ENCODE peak calls at places on chromosomes 4 and X, in nine cellular contexts. One of them, this sample, is unnamed.

GRCh38 chr4:171186700-171187099 is 626.5 kb upstream of the GALNTL6 start:
- DNase-seq in astrocyte: no peak
- DNase-seq in PC-3: no peak
- DNase-seq in MM.1S: peak
- DNase-seq in neural progenitor cell: peak
- DNase-seq in mesenchymal stem cell: no peak
- DNase-seq in IMR-90: no peak
- DNase-seq in GM23248: no peak
- DNase-seq in keratinocyte: no peak
- DNase-seq in this sample: no peak

GRCh38 chrX:153884136-153885076 is 1.6 kb downstream of the L1CAM start:
- DNase-seq in PC-3: peak
- DNase-seq in astrocyte: no peak
- DNase-seq in GM23248: no peak
- DNase-seq in neural progenitor cell: no peak
- DNase-seq in keratinocyte: no peak
- DNase-seq in mesenchymal stem cell: no peak
- DNase-seq in MM.1S: no peak
- DNase-seq in IMR-90: no peak
- DNase-seq in this sample: no peak

GRCh38 chr4:172819353-172819752 is 349.3 kb upstream of the GALNT7 start:
- DNase-seq in neural progenitor cell: no peak
- DNase-seq in keratinocyte: no peak
- DNase-seq in GM23248: no peak
- DNase-seq in PC-3: no peak
- DNase-seq in IMR-90: no peak
- DNase-seq in mesenchymal stem cell: peak
- DNase-seq in MM.1S: peak
- DNase-seq in astrocyte: no peak
- DNase-seq in this sample: no peak

GRCh38 chr4:165627128-165627527 is 245.9 kb upstream of the TLL1 start:
- DNase-seq in MM.1S: no peak
- DNase-seq in mesenchymal stem cell: no peak
- DNase-seq in keratinocyte: no peak
- DNase-seq in IMR-90: no peak
- DNase-seq in astrocyte: no peak
- DNase-seq in GM23248: no peak
- DNase-seq in neural progenitor cell: no peak
- DNase-seq in PC-3: no peak
- DNase-seq in this sample: no peak

GRCh38 chr4:123043013-123043412 is 120.6 kb upstream of the NUDT6 start:
- DNase-seq in keratinocyte: no peak
- DNase-seq in IMR-90: no peak
- DNase-seq in MM.1S: no peak
- DNase-seq in astrocyte: no peak
- DNase-seq in GM23248: peak
- DNase-seq in mesenchymal stem cell: peak
- DNase-seq in PC-3: no peak
- DNase-seq in neural progenitor cell: no peak
- DNase-seq in this sample: peak

GRCh38 chr4:96293806-96294205 is 453.9 kb downstream of the PDHA2 start:
- DNase-seq in mesenchymal stem cell: no peak
- DNase-seq in MM.1S: no peak
- DNase-seq in astrocyte: no peak
- DNase-seq in PC-3: peak
- DNase-seq in keratinocyte: no peak
- DNase-seq in IMR-90: no peak
- DNase-seq in GM23248: no peak
- DNase-seq in neural progenitor cell: no peak
- DNase-seq in this sample: no peak

GRCh38 chrX:11666180-11666579 is 460 bp upstream of the ARHGAP6 start:
- DNase-seq in mesenchymal stem cell: peak
- DNase-seq in astrocyte: no peak
- DNase-seq in neural progenitor cell: peak
- DNase-seq in MM.1S: no peak
- DNase-seq in IMR-90: no peak
- DNase-seq in GM23248: peak
- DNase-seq in keratinocyte: no peak
- DNase-seq in PC-3: no peak
- DNase-seq in this sample: no peak

GRCh38 chrX:132818638-132819037 is 139.8 kb downstream of the HS6ST2 start:
- DNase-seq in PC-3: no peak
- DNase-seq in MM.1S: no peak
- DNase-seq in mesenchymal stem cell: no peak
- DNase-seq in neural progenitor cell: no peak
- DNase-seq in keratinocyte: no peak
- DNase-seq in IMR-90: no peak
- DNase-seq in astrocyte: no peak
- DNase-seq in GM23248: no peak
- DNase-seq in this sample: no peak

DNA sequence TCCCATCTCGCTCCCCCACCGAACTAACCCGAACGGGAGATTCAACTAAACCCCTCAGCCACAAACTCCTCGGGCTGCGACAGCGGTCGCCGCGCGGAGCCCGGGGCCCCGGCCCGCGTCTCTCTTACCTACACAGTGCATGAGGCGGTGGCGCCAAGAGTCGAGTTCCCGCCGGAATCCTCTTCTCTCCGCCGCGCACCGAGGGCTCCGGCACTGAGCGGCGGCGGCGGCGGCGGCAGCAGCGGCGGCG is 160 bp downstream of the LCORL start:
- DNase-seq in astrocyte: no peak
- DNase-seq in IMR-90: peak
- DNase-seq in neural progenitor cell: no peak
- DNase-seq in GM23248: no peak
- DNase-seq in mesenchymal stem cell: peak
- DNase-seq in MM.1S: no peak
- DNase-seq in keratinocyte: no peak
- DNase-seq in PC-3: no peak
- DNase-seq in this sample: no peak
- H2AFZ ChIP-seq in astrocyte: peak
- H2AFZ ChIP-seq in IMR-90: peak
- H2AFZ ChIP-seq in neural progenitor cell: peak
- H2AFZ ChIP-seq in GM23248: peak
- H2AFZ ChIP-seq in mesenchymal stem cell: peak
- H2AFZ ChIP-seq in MM.1S: peak
- H2AFZ ChIP-seq in keratinocyte: peak
- H2AFZ ChIP-seq in PC-3: peak
- H2AFZ ChIP-seq in this sample: peak

GRCh38 chr4:139188648-139189416 is 11.8 kb upstream of the ELF2 start:
- DNase-seq in keratinocyte: no peak
- DNase-seq in astrocyte: no peak
- DNase-seq in PC-3: no peak
- DNase-seq in neural progenitor cell: no peak
- DNase-seq in IMR-90: no peak
- DNase-seq in MM.1S: no peak
- DNase-seq in mesenchymal stem cell: no peak
- DNase-seq in GM23248: no peak
- DNase-seq in this sample: no peak
- H2AFZ ChIP-seq in keratinocyte: no peak
- H2AFZ ChIP-seq in astrocyte: no peak
- H2AFZ ChIP-seq in PC-3: no peak
- H2AFZ ChIP-seq in neural progenitor cell: peak
- H2AFZ ChIP-seq in IMR-90: no peak
- H2AFZ ChIP-seq in MM.1S: peak
- H2AFZ ChIP-seq in mesenchymal stem cell: no peak
- H2AFZ ChIP-seq in GM23248: no peak
- H2AFZ ChIP-seq in this sample: peak

GRCh38 chr4:182531555-182532162 is 288.5 kb downstream of the TENM3 start:
- DNase-seq in astrocyte: peak
- DNase-seq in PC-3: no peak
- DNase-seq in neural progenitor cell: no peak
- DNase-seq in MM.1S: no peak
- DNase-seq in keratinocyte: no peak
- DNase-seq in IMR-90: peak
- DNase-seq in GM23248: peak
- DNase-seq in mesenchymal stem cell: peak
- DNase-seq in this sample: no peak
- H2AFZ ChIP-seq in astrocyte: no peak
- H2AFZ ChIP-seq in PC-3: no peak
- H2AFZ ChIP-seq in neural progenitor cell: no peak
- H2AFZ ChIP-seq in MM.1S: no peak
- H2AFZ ChIP-seq in keratinocyte: no peak
- H2AFZ ChIP-seq in IMR-90: peak
- H2AFZ ChIP-seq in GM23248: no peak
- H2AFZ ChIP-seq in mesenchymal stem cell: no peak
- H2AFZ ChIP-seq in this sample: no peak

DNA sequence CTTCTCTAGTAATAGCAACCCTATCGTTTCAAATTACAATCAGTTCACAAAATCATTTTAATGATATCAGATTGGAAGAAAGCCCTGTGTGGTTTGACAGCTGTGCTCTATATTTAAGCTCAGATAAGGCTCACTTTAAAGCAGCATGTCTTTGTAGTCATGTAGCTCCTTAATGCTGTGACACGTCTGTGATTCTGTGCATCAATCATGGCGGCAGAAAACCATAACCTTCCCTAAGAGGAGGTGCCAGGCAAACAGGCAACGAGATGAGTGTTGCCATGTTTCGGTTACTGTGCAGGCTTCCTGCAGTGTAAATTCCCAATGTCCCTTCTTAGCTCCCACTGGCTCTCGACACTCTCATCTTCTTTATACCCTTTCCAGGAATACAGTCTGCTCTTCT is 212.7 kb downstream of the GRID2 start:
- DNase-seq in neural progenitor cell: no peak
- DNase-seq in PC-3: no peak
- DNase-seq in IMR-90: no peak
- DNase-seq in keratinocyte: no peak
- DNase-seq in MM.1S: no peak
- DNase-seq in mesenchymal stem cell: no peak
- DNase-seq in GM23248: no peak
- DNase-seq in astrocyte: no peak
- DNase-seq in this sample: no peak
- H2AFZ ChIP-seq in neural progenitor cell: no peak
- H2AFZ ChIP-seq in PC-3: no peak
- H2AFZ ChIP-seq in IMR-90: no peak
- H2AFZ ChIP-seq in keratinocyte: peak
- H2AFZ ChIP-seq in MM.1S: no peak
- H2AFZ ChIP-seq in mesenchymal stem cell: no peak
- H2AFZ ChIP-seq in GM23248: no peak
- H2AFZ ChIP-seq in astrocyte: no peak
- H2AFZ ChIP-seq in this sample: no peak

GRCh38 chr4:108166038-108166437 is 2.7 kb downstream of the LEF1 start:
- DNase-seq in PC-3: no peak
- DNase-seq in mesenchymal stem cell: no peak
- DNase-seq in keratinocyte: no peak
- DNase-seq in astrocyte: no peak
- DNase-seq in MM.1S: peak
- DNase-seq in neural progenitor cell: peak
- DNase-seq in GM23248: no peak
- DNase-seq in IMR-90: no peak
- DNase-seq in this sample: peak
- H2AFZ ChIP-seq in PC-3: no peak
- H2AFZ ChIP-seq in mesenchymal stem cell: no peak
- H2AFZ ChIP-seq in keratinocyte: no peak
- H2AFZ ChIP-seq in astrocyte: peak
- H2AFZ ChIP-seq in MM.1S: peak
- H2AFZ ChIP-seq in neural progenitor cell: no peak
- H2AFZ ChIP-seq in GM23248: no peak
- H2AFZ ChIP-seq in IMR-90: no peak
- H2AFZ ChIP-seq in this sample: no peak

DNA sequence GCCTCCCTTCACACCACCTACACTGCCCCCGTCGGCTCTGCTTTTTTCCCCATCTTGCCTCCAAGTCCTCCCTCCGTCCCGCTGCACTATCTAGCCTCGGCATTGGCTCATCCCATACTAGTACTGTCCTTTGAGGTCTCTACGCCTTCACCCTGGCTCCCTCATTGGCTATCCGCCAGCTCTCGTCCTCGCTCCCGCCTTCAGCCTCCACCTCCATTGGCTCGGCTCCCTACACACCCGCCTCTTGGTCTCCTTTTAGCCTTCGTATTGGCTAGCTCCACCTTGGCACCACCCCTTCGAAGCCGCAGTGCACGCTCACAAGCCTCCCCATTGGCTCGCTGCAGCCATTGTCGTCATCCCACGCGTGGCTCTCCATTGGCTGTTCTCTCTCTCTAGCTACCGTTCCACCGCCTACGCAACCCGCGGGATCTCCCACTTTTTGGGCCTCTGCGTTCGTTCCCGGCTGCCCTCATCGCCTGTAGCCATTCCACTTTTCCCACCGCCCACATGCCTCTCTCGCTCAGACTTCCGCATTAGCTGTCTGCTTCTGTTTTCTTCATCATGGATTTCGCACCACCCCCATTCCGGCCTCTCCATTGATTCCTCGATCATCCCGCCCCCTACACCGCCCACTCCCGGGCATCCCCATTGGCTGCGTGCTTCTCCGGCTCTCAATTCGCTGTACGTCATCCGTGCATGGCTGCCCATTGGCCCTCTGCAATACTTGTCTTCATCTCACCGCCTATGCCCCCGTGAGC is 404 bp upstream of the PPP1R3F start:
- DNase-seq in GM23248: peak
- DNase-seq in neural progenitor cell: peak
- DNase-seq in IMR-90: peak
- DNase-seq in astrocyte: peak
- DNase-seq in MM.1S: peak
- DNase-seq in mesenchymal stem cell: peak
- DNase-seq in keratinocyte: peak
- DNase-seq in PC-3: peak
- DNase-seq in this sample: peak
- H2AFZ ChIP-seq in GM23248: peak
- H2AFZ ChIP-seq in neural progenitor cell: peak
- H2AFZ ChIP-seq in IMR-90: peak
- H2AFZ ChIP-seq in astrocyte: peak
- H2AFZ ChIP-seq in MM.1S: peak
- H2AFZ ChIP-seq in mesenchymal stem cell: peak
- H2AFZ ChIP-seq in keratinocyte: peak
- H2AFZ ChIP-seq in PC-3: peak
- H2AFZ ChIP-seq in this sample: peak

GRCh38 chrX:46447384-46447783 is 97.8 kb downstream of the ZNF674 start:
- DNase-seq in MM.1S: no peak
- DNase-seq in GM23248: peak
- DNase-seq in PC-3: peak
- DNase-seq in keratinocyte: no peak
- DNase-seq in astrocyte: peak
- DNase-seq in mesenchymal stem cell: peak
- DNase-seq in IMR-90: peak
- DNase-seq in neural progenitor cell: no peak
- DNase-seq in this sample: no peak
- H2AFZ ChIP-seq in MM.1S: peak
- H2AFZ ChIP-seq in GM23248: peak
- H2AFZ ChIP-seq in PC-3: peak
- H2AFZ ChIP-seq in keratinocyte: peak
- H2AFZ ChIP-seq in astrocyte: no peak
- H2AFZ ChIP-seq in mesenchymal stem cell: no peak
- H2AFZ ChIP-seq in IMR-90: peak
- H2AFZ ChIP-seq in neural progenitor cell: peak
- H2AFZ ChIP-seq in this sample: peak